ENCODE peak calls at places on chromosomes 6 and 20, in four cellular contexts. One of them, this sample, is unnamed.

GRCh38 chr20:32231847-32232246 is 24.2 kb downstream of the POFUT1 start:
- DNase-seq in pancreas: no peak
- DNase-seq in nephron progenitor cell: no peak
- DNase-seq in BJ: no peak
- DNase-seq in this sample: no peak

GRCh38 chr20:3660262-3661059 is 2.7 kb downstream of the GFRA4 start:
- DNase-seq in pancreas: no peak
- DNase-seq in nephron progenitor cell: no peak
- DNase-seq in BJ: no peak
- DNase-seq in this sample: no peak

GRCh38 chr6:53461041-53461656 is 83.8 kb downstream of the GCLC start:
- DNase-seq in pancreas: no peak
- DNase-seq in BJ: no peak
- DNase-seq in nephron progenitor cell: no peak
- DNase-seq in this sample: no peak

GRCh38 chr6:126041516-126042447 is 55.4 kb downstream of the TRMT11 start:
- DNase-seq in pancreas: no peak
- DNase-seq in BJ: no peak
- DNase-seq in nephron progenitor cell: no peak
- DNase-seq in this sample: no peak

GRCh38 chr6:138765896-138766487 is 7.6 kb upstream of the CCDC28A start:
- DNase-seq in BJ: peak
- DNase-seq in pancreas: no peak
- DNase-seq in nephron progenitor cell: no peak
- DNase-seq in this sample: no peak

GRCh38 chr6:145882121-145882531 is 67.5 kb upstream of the FBXO30 start:
- DNase-seq in pancreas: no peak
- DNase-seq in nephron progenitor cell: no peak
- DNase-seq in BJ: peak
- DNase-seq in this sample: no peak

GRCh38 chr20:12072945-12073245 is 155.2 kb downstream of the BTBD3 start:
- DNase-seq in nephron progenitor cell: no peak
- DNase-seq in BJ: no peak
- DNase-seq in pancreas: no peak
- DNase-seq in this sample: no peak

GRCh38 chr6:108337721-108338120 is 42.9 kb downstream of the AFG1L start:
- DNase-seq in nephron progenitor cell: no peak
- DNase-seq in BJ: no peak
- DNase-seq in pancreas: no peak
- DNase-seq in this sample: no peak

GRCh38 chr6:45715508-45715803 is 300.2 kb downstream of the CLIC5 start:
- DNase-seq in BJ: no peak
- DNase-seq in pancreas: no peak
- DNase-seq in nephron progenitor cell: no peak
- DNase-seq in this sample: no peak

GRCh38 chr20:17848249-17848648 is 120.3 kb downstream of the SNX5 start:
- DNase-seq in nephron progenitor cell: no peak
- DNase-seq in pancreas: no peak
- DNase-seq in BJ: no peak
- DNase-seq in this sample: no peak

GRCh38 chr6:155066371-155066770 is 71.3 kb downstream of the TIAM2 start:
- DNase-seq in BJ: peak
- DNase-seq in nephron progenitor cell: no peak
- DNase-seq in pancreas: no peak
- DNase-seq in this sample: no peak

GRCh38 chr6:52661551-52661950 is 9.4 kb upstream of the TMEM14A start:
- DNase-seq in nephron progenitor cell: no peak
- DNase-seq in pancreas: no peak
- DNase-seq in BJ: no peak
- DNase-seq in this sample: no peak

GRCh38 chr6:138541793-138542481 is 42.6 kb upstream of the NHSL1 start:
- DNase-seq in pancreas: no peak
- DNase-seq in nephron progenitor cell: no peak
- DNase-seq in BJ: no peak
- DNase-seq in this sample: no peak

GRCh38 chr6:40340196-40340595 is 247.0 kb downstream of the LRFN2 start:
- DNase-seq in BJ: no peak
- DNase-seq in nephron progenitor cell: no peak
- DNase-seq in pancreas: no peak
- DNase-seq in this sample: no peak

DNA sequence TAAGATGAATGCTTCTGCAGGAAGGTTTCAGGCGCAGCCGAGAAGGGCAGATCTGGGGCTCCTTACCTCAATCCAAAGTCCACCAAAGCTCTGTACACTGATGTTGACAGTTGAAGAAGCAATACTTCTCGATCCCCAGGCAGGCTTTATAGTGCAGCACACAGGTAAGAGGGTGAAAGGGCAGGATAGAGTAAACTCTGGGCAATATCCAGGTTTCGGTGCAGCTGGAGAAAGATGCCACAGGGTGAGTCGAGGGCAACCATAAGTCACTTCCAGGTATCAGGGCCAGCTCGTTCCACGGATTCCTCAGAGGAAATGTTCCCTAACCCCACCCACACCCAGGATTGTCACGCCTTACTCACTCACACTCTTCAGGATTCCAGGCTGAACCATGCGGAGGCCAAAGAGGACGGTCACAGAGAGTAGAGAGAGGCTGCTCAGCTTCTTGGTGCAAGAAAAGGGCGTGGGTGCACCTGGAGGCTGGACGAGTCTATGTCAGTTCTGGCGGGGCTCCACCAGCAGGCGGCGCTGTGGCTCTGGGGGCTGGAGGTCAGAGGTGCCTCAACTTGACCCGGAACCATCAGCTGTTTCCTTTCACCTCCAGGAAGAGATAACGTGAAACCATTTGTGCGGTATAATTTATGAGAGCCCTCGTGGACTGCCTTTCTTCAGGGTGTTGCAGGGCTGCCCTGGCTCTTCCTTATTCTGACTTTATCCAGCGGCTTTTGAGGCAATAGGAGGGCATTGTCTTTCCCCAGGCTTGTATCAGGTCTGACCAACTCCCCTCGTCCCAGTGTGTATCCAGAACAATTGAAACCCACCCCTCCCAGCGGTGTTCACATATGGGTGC is 14.4 kb upstream of the WFDC12 start:
- DNase-seq in BJ: no peak
- DNase-seq in nephron progenitor cell: peak
- DNase-seq in pancreas: peak
- DNase-seq in this sample: no peak
- TF ChIP-seq CTCF in BJ: peak
- TF ChIP-seq CTCF in nephron progenitor cell: peak
- TF ChIP-seq CTCF in pancreas: peak
- TF ChIP-seq CTCF in this sample: peak

GRCh38 chr6:72643214-72643613 is 21.4 kb downstream of the KCNQ5 start:
- DNase-seq in pancreas: no peak
- DNase-seq in nephron progenitor cell: no peak
- DNase-seq in BJ: no peak
- DNase-seq in this sample: no peak
- TF ChIP-seq CTCF in pancreas: no peak
- TF ChIP-seq CTCF in nephron progenitor cell: no peak
- TF ChIP-seq CTCF in BJ: no peak
- TF ChIP-seq CTCF in this sample: no peak

GRCh38 chr6:39317256-39317655 is 3.0 kb upstream of the KCNK17 start:
- DNase-seq in nephron progenitor cell: no peak
- DNase-seq in pancreas: no peak
- DNase-seq in BJ: no peak
- DNase-seq in this sample: no peak

GRCh38 chr6:39314273-39314790 is at the start of gene KCNK17:
- DNase-seq in BJ: no peak
- DNase-seq in pancreas: no peak
- DNase-seq in nephron progenitor cell: peak
- DNase-seq in this sample: no peak

GRCh38 chr6:39312912-39313525 is 1.2 kb downstream of the KCNK17 start:
- DNase-seq in nephron progenitor cell: no peak
- DNase-seq in pancreas: peak
- DNase-seq in BJ: no peak
- DNase-seq in this sample: no peak

GRCh38 chr6:39310542-39310941 is 3.7 kb downstream of the KCNK17 start:
- DNase-seq in BJ: no peak
- DNase-seq in nephron progenitor cell: no peak
- DNase-seq in pancreas: no peak
- DNase-seq in this sample: no peak

DNA sequence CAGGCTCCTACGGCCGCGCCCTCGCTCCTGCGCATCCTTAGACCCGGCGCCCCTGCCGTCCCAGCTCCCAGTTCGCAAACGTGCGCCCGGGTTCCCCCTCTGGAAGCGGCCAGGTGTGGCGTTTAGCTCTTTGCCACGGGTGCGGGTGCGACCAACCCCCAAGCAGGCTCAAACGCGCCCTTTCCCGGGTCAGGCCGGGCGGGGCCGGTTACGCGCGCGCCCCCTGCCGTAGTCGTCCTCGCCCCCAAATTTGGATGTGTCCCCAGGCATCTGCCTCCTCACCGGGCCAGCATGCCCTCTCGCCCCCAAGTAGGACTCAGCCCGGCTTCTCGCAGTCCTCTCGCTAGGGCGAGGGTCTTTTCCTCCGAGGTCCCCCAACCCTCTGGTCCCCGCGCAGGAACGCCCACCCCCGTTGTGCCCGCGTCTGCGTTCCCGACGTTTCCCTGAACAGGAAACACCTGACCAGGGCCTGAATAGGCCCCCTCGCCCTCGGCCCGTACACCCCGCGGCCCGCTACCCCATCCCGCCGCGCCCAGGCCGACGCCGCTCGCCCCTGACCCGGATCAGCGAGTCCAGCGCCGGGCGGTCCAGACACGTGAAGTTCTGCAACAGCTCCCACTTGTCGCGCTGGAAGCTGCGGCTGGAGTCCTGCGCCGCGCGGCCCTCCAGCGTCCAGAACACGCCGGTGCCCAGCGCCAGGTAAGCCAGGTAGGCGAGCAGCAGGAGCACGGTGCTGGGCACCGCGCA is 520 bp downstream of the KCNK17 start:
- DNase-seq in nephron progenitor cell: peak
- DNase-seq in pancreas: peak
- DNase-seq in BJ: no peak
- DNase-seq in this sample: no peak
- TF ChIP-seq CTCF in nephron progenitor cell: no peak
- TF ChIP-seq CTCF in pancreas: no peak
- TF ChIP-seq CTCF in BJ: no peak
- TF ChIP-seq CTCF in this sample: no peak

GRCh38 chr6:34143196-34143883 is 2.5 kb downstream of the GRM4 start:
- DNase-seq in nephron progenitor cell: no peak
- DNase-seq in pancreas: no peak
- DNase-seq in BJ: no peak
- DNase-seq in this sample: no peak

GRCh38 chr6:34145161-34146020 is 496 bp downstream of the GRM4 start:
- DNase-seq in pancreas: peak
- DNase-seq in nephron progenitor cell: peak
- DNase-seq in BJ: no peak
- DNase-seq in this sample: peak

GRCh38 chr6:34144581-34145160 is 1.2 kb downstream of the GRM4 start:
- DNase-seq in pancreas: no peak
- DNase-seq in nephron progenitor cell: no peak
- DNase-seq in BJ: no peak
- DNase-seq in this sample: no peak

GRCh38 chr6:34142599-34142998 is 3.3 kb downstream of the GRM4 start:
- DNase-seq in pancreas: peak
- DNase-seq in nephron progenitor cell: peak
- DNase-seq in BJ: no peak
- DNase-seq in this sample: no peak

GRCh38 chr6:34143884-34144580 is 1.9 kb downstream of the GRM4 start:
- DNase-seq in BJ: no peak
- DNase-seq in nephron progenitor cell: peak
- DNase-seq in pancreas: no peak
- DNase-seq in this sample: peak
- TF ChIP-seq CTCF in BJ: peak
- TF ChIP-seq CTCF in nephron progenitor cell: peak
- TF ChIP-seq CTCF in pancreas: no peak
- TF ChIP-seq CTCF in this sample: no peak

GRCh38 chr20:62362991-62363919 is 3.9 kb downstream of the LAMA5 start:
- DNase-seq in BJ: no peak
- DNase-seq in nephron progenitor cell: no peak
- DNase-seq in pancreas: peak
- DNase-seq in this sample: no peak
- TF ChIP-seq CTCF in BJ: no peak
- TF ChIP-seq CTCF in nephron progenitor cell: no peak
- TF ChIP-seq CTCF in pancreas: no peak
- TF ChIP-seq CTCF in this sample: no peak